ENCODE peak calls at places on chromosomes 13 and 19, in eight cellular contexts. One of them, this sample, is unnamed.

GRCh38 chr19:13588953-13589833 is 82.9 kb upstream of the CACNA1A start:
- DNase-seq in effector memory CD4-positive, alpha-beta T cell: peak; percentile 55
- DNase-seq in stomach: peak; percentile 77
- DNase-seq in upper lobe of right lung: peak; percentile 86
- DNase-seq in transverse colon: peak; percentile 72
- DNase-seq in left lung: peak; percentile 94
- DNase-seq in ascending aorta: no peak
- DNase-seq in aorta: peak; percentile 92
- DNase-seq in this sample: peak; percentile 71

GRCh38 chr19:54203151-54203611 is 2.5 kb downstream of the RPS9 start:
- DNase-seq in effector memory CD4-positive, alpha-beta T cell: no peak
- DNase-seq in stomach: peak; percentile 59
- DNase-seq in upper lobe of right lung: no peak
- DNase-seq in transverse colon: no peak
- DNase-seq in left lung: no peak
- DNase-seq in ascending aorta: no peak
- DNase-seq in aorta: peak; percentile 6
- DNase-seq in this sample: peak; percentile 68

GRCh38 chr13:96768524-96768923 is 225.8 kb downstream of the OXGR1 start:
- DNase-seq in effector memory CD4-positive, alpha-beta T cell: no peak
- DNase-seq in stomach: no peak
- DNase-seq in upper lobe of right lung: no peak
- DNase-seq in transverse colon: no peak
- DNase-seq in left lung: no peak
- DNase-seq in ascending aorta: no peak
- DNase-seq in aorta: no peak
- DNase-seq in this sample: no peak

GRCh38 chr19:32646556-32646955 is 28.4 kb downstream of the ANKRD27 start:
- DNase-seq in effector memory CD4-positive, alpha-beta T cell: no peak
- DNase-seq in stomach: no peak
- DNase-seq in upper lobe of right lung: no peak
- DNase-seq in transverse colon: no peak
- DNase-seq in left lung: no peak
- DNase-seq in ascending aorta: no peak
- DNase-seq in aorta: no peak
- DNase-seq in this sample: no peak

GRCh38 chr13:100573121-100573520 is 15.5 kb downstream of the GGACT start:
- DNase-seq in effector memory CD4-positive, alpha-beta T cell: peak; percentile 37
- DNase-seq in stomach: peak; percentile 82
- DNase-seq in upper lobe of right lung: no peak
- DNase-seq in transverse colon: peak; percentile 78
- DNase-seq in left lung: no peak
- DNase-seq in ascending aorta: no peak
- DNase-seq in aorta: peak; percentile 72
- DNase-seq in this sample: peak; percentile 61

GRCh38 chr19:19570561-19570960 is 32.5 kb downstream of the CILP2 start:
- DNase-seq in effector memory CD4-positive, alpha-beta T cell: no peak
- DNase-seq in stomach: no peak
- DNase-seq in upper lobe of right lung: no peak
- DNase-seq in transverse colon: no peak
- DNase-seq in left lung: no peak
- DNase-seq in ascending aorta: no peak
- DNase-seq in aorta: no peak
- DNase-seq in this sample: no peak

GRCh38 chr13:71774863-71775262 is 92.1 kb downstream of the DACH1 start:
- DNase-seq in effector memory CD4-positive, alpha-beta T cell: no peak
- DNase-seq in stomach: no peak
- DNase-seq in upper lobe of right lung: no peak
- DNase-seq in transverse colon: no peak
- DNase-seq in left lung: no peak
- DNase-seq in ascending aorta: no peak
- DNase-seq in aorta: no peak
- DNase-seq in this sample: no peak

GRCh38 chr13:24254151-24254810 is 55.1 kb upstream of the C1QTNF9 start:
- DNase-seq in effector memory CD4-positive, alpha-beta T cell: peak; percentile 71
- DNase-seq in stomach: no peak
- DNase-seq in upper lobe of right lung: peak; percentile 78
- DNase-seq in transverse colon: no peak
- DNase-seq in left lung: no peak
- DNase-seq in ascending aorta: peak; percentile 39
- DNase-seq in aorta: no peak
- DNase-seq in this sample: no peak

GRCh38 chr13:46296920-46297319 is 85.2 kb downstream of the LRRC63 start:
- DNase-seq in effector memory CD4-positive, alpha-beta T cell: no peak
- DNase-seq in stomach: no peak
- DNase-seq in upper lobe of right lung: no peak
- DNase-seq in transverse colon: no peak
- DNase-seq in left lung: no peak
- DNase-seq in ascending aorta: no peak
- DNase-seq in aorta: no peak
- DNase-seq in this sample: no peak

GRCh38 chr13:111972261-111972780 is 94.6 kb upstream of the SOX1 start:
- DNase-seq in effector memory CD4-positive, alpha-beta T cell: no peak
- DNase-seq in stomach: no peak
- DNase-seq in upper lobe of right lung: peak; percentile 59
- DNase-seq in transverse colon: no peak
- DNase-seq in left lung: no peak
- DNase-seq in ascending aorta: no peak
- DNase-seq in aorta: peak; percentile 56
- DNase-seq in this sample: no peak

GRCh38 chr13:97879646-97880297 is 73.7 kb upstream of the IPO5 start:
- DNase-seq in effector memory CD4-positive, alpha-beta T cell: no peak
- DNase-seq in stomach: no peak
- DNase-seq in upper lobe of right lung: no peak
- DNase-seq in transverse colon: no peak
- DNase-seq in left lung: no peak
- DNase-seq in ascending aorta: no peak
- DNase-seq in aorta: no peak
- DNase-seq in this sample: no peak

GRCh38 chr13:25943081-25943480 is 108.7 kb downstream of the SHISA2 start:
- DNase-seq in effector memory CD4-positive, alpha-beta T cell: no peak
- DNase-seq in stomach: no peak
- DNase-seq in upper lobe of right lung: no peak
- DNase-seq in transverse colon: no peak
- DNase-seq in left lung: no peak
- DNase-seq in ascending aorta: no peak
- DNase-seq in aorta: no peak
- DNase-seq in this sample: no peak

GRCh38 chr19:49857834-49858590 is 7.1 kb downstream of the PTOV1 start:
- DNase-seq in effector memory CD4-positive, alpha-beta T cell: no peak
- DNase-seq in stomach: no peak
- DNase-seq in upper lobe of right lung: peak; percentile 63
- DNase-seq in transverse colon: no peak
- DNase-seq in left lung: peak; percentile 39
- DNase-seq in ascending aorta: no peak
- DNase-seq in aorta: no peak
- DNase-seq in this sample: no peak

GRCh38 chr19:49857061-49857833 is 6.3 kb downstream of the PTOV1 start:
- DNase-seq in effector memory CD4-positive, alpha-beta T cell: no peak
- DNase-seq in stomach: no peak
- DNase-seq in upper lobe of right lung: peak; percentile 61
- DNase-seq in transverse colon: no peak
- DNase-seq in left lung: peak; percentile 75
- DNase-seq in ascending aorta: no peak
- DNase-seq in aorta: no peak
- DNase-seq in this sample: peak; percentile 52

GRCh38 chr19:49855277-49855675 is 4.3 kb downstream of the PTOV1 start:
- DNase-seq in effector memory CD4-positive, alpha-beta T cell: no peak
- DNase-seq in stomach: no peak
- DNase-seq in upper lobe of right lung: no peak
- DNase-seq in transverse colon: no peak
- DNase-seq in left lung: peak; percentile 59
- DNase-seq in ascending aorta: no peak
- DNase-seq in aorta: no peak
- DNase-seq in this sample: no peak

GRCh38 chr19:49855676-49856573 is 5.0 kb downstream of the PTOV1 start:
- DNase-seq in effector memory CD4-positive, alpha-beta T cell: no peak
- DNase-seq in stomach: no peak
- DNase-seq in upper lobe of right lung: no peak
- DNase-seq in transverse colon: no peak
- DNase-seq in left lung: peak; percentile 65
- DNase-seq in ascending aorta: no peak
- DNase-seq in aorta: no peak
- DNase-seq in this sample: no peak

GRCh38 chr19:49856574-49857021 is 5.6 kb downstream of the PTOV1 start:
- DNase-seq in effector memory CD4-positive, alpha-beta T cell: no peak
- DNase-seq in stomach: no peak
- DNase-seq in upper lobe of right lung: no peak
- DNase-seq in transverse colon: no peak
- DNase-seq in left lung: peak; percentile 73
- DNase-seq in ascending aorta: no peak
- DNase-seq in aorta: no peak
- DNase-seq in this sample: peak; percentile 61
- H3K36me3 ChIP-seq in effector memory CD4-positive, alpha-beta T cell: peaks cover 52% of the 10 kb centered on the region
- H3K36me3 ChIP-seq in stomach: peaks cover 75% of the 10 kb centered on the region
- H3K36me3 ChIP-seq in upper lobe of right lung: peaks cover 55% of the 10 kb centered on the region
- H3K36me3 ChIP-seq in transverse colon: peaks cover 3% of the 10 kb centered on the region
- H3K36me3 ChIP-seq in left lung: no peaks in the 10 kb centered on the region
- H3K36me3 ChIP-seq in ascending aorta: peaks cover 58% of the 10 kb centered on the region
- H3K36me3 ChIP-seq in aorta: no peaks in the 10 kb centered on the region
- H3K36me3 ChIP-seq in this sample: peaks cover 10% of the 10 kb centered on the region

DNA sequence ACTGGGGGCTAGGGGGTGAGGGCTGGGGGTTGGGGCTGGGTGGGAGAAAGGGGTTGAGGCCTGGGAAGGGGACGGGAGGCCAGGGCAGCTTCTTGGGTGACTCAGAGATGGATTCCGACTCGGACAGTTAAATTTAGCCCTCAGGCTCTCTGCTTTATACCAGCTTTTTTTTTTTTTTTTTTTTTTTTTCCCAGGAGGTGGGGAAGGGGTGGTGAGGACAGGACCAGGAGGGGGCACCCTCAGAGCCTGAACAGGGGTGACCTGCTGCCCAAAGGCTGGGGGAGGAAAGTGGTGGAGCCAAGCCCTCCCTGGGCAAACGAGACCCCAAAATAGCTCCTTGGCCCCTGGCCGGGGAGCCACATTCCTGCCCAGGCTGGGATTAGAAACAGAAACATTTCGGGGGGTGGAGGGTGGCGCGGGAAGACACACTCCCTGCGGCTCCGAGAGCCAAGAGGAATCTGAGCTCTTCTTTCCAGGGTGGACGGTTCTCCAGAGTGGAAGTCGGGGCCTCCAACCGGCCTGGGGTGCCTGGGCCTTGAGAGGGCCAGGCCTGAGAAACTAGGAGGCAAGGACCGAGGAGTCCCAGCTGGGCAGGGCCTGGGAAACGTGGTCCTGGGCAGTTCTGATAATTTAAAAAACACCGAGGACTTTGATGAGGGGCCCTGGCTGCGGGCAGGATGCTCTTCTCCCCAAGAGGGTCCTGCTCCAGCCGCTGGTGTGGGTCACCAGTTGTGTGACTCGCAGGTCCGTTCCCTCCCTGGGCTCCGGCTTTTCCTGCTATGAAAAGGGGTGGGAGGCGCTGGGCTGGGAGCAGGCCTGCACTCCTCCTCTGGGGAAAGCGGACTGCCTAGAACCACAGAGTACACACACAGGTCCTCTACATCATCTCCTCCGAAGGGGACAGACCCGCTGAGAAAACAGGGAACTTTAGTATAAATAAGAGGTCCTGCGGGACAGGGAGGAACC is 813 bp upstream of the DMPK start:
- DNase-seq in effector memory CD4-positive, alpha-beta T cell: no peak
- DNase-seq in stomach: no peak
- DNase-seq in upper lobe of right lung: no peak
- DNase-seq in transverse colon: peak; percentile 52
- DNase-seq in left lung: no peak
- DNase-seq in ascending aorta: no peak
- DNase-seq in aorta: peak; percentile 92
- DNase-seq in this sample: no peak
- H3K36me3 ChIP-seq in effector memory CD4-positive, alpha-beta T cell: peaks cover 10% of the 10 kb centered on the region
- H3K36me3 ChIP-seq in stomach: peaks cover 34% of the 10 kb centered on the region
- H3K36me3 ChIP-seq in upper lobe of right lung: peaks cover 12% of the 10 kb centered on the region
- H3K36me3 ChIP-seq in transverse colon: peaks cover 13% of the 10 kb centered on the region
- H3K36me3 ChIP-seq in left lung: no peaks in the 10 kb centered on the region
- H3K36me3 ChIP-seq in ascending aorta: peaks cover 30% of the 10 kb centered on the region
- H3K36me3 ChIP-seq in aorta: no peaks in the 10 kb centered on the region
- H3K36me3 ChIP-seq in this sample: peaks cover 2% of the 10 kb centered on the region

GRCh38 chr13:75585153-75585552 is 35.6 kb downstream of the UCHL3 start:
- DNase-seq in effector memory CD4-positive, alpha-beta T cell: no peak
- DNase-seq in stomach: no peak
- DNase-seq in upper lobe of right lung: no peak
- DNase-seq in transverse colon: no peak
- DNase-seq in left lung: no peak
- DNase-seq in ascending aorta: no peak
- DNase-seq in aorta: no peak
- DNase-seq in this sample: no peak
- H3K36me3 ChIP-seq in effector memory CD4-positive, alpha-beta T cell: peaks cover 7% of the 10 kb centered on the region
- H3K36me3 ChIP-seq in stomach: peaks cover 33% of the 10 kb centered on the region
- H3K36me3 ChIP-seq in upper lobe of right lung: no peaks in the 10 kb centered on the region
- H3K36me3 ChIP-seq in transverse colon: peaks cover 6% of the 10 kb centered on the region
- H3K36me3 ChIP-seq in left lung: no peaks in the 10 kb centered on the region
- H3K36me3 ChIP-seq in ascending aorta: no peaks in the 10 kb centered on the region
- H3K36me3 ChIP-seq in aorta: no peaks in the 10 kb centered on the region
- H3K36me3 ChIP-seq in this sample: no peaks in the 10 kb centered on the region

DNA sequence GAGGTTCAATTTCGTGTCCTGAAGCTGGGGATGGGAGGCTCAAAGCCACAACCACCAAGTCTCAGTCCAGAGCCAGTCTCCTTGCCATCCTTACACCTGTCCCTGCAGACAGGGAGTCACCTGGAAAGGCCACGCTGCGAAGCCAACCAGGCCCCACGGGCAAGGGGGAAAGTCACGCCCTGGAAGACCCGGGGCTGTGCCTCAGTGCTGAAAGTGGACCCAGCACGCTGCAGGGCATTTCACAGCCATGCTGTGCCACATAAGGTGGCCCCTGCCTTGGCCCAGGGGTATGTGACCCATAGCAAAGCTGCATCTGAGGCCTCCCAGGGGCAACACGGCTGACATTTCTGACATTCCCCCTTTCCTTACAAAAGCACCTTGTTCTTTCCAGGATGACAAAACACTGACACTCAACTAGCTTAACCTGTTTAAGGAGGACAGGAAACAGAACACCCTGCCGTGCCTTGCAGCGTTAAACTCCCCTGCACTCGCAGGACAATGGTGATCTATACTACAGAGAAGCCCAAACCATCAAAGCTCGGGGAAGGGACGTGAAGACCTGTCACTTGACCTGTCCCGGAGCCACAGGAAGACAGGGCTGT is 14.8 kb downstream of the CHERP start:
- DNase-seq in effector memory CD4-positive, alpha-beta T cell: no peak
- DNase-seq in stomach: no peak
- DNase-seq in upper lobe of right lung: no peak
- DNase-seq in transverse colon: no peak
- DNase-seq in left lung: no peak
- DNase-seq in ascending aorta: no peak
- DNase-seq in aorta: no peak
- DNase-seq in this sample: no peak
- H3K36me3 ChIP-seq in effector memory CD4-positive, alpha-beta T cell: peaks cover 97% of the 10 kb centered on the region
- H3K36me3 ChIP-seq in stomach: peaks cover 100% of the 10 kb centered on the region
- H3K36me3 ChIP-seq in upper lobe of right lung: peaks cover 100% of the 10 kb centered on the region
- H3K36me3 ChIP-seq in transverse colon: peaks cover 85% of the 10 kb centered on the region
- H3K36me3 ChIP-seq in left lung: no peaks in the 10 kb centered on the region
- H3K36me3 ChIP-seq in ascending aorta: peaks cover 97% of the 10 kb centered on the region
- H3K36me3 ChIP-seq in aorta: peaks cover 4% of the 10 kb centered on the region
- H3K36me3 ChIP-seq in this sample: peaks cover 89% of the 10 kb centered on the region